ENCODE peak calls at places on chromosomes 6 and 20, in five cellular contexts. One of them, this sample, is unnamed.

GRCh38 chr20:10861086-10861485 is 187.3 kb upstream of the JAG1 start:
- DNase-seq in mesenchymal stem cell: no peak
- DNase-seq in cardiac muscle cell: peak
- DNase-seq in AG04450: peak
- DNase-seq in stomach: no peak
- DNase-seq in this sample: peak

GRCh38 chr20:45987108-45987780 is 15.2 kb upstream of the ZNF335 start:
- DNase-seq in mesenchymal stem cell: peak
- DNase-seq in cardiac muscle cell: peak
- DNase-seq in AG04450: no peak
- DNase-seq in stomach: peak
- DNase-seq in this sample: no peak

GRCh38 chr20:23326774-23327173 is 23.8 kb upstream of the NXT1 start:
- DNase-seq in mesenchymal stem cell: no peak
- DNase-seq in cardiac muscle cell: no peak
- DNase-seq in AG04450: no peak
- DNase-seq in stomach: no peak
- DNase-seq in this sample: no peak

GRCh38 chr6:3001773-3002293 is 2.1 kb downstream of the NQO2 start:
- DNase-seq in mesenchymal stem cell: peak
- DNase-seq in cardiac muscle cell: peak
- DNase-seq in AG04450: no peak
- DNase-seq in stomach: no peak
- DNase-seq in this sample: no peak

GRCh38 chr6:96897396-96898240 is at the start of gene NDUFAF4:
- DNase-seq in mesenchymal stem cell: peak
- DNase-seq in cardiac muscle cell: peak
- DNase-seq in AG04450: peak
- DNase-seq in stomach: peak
- DNase-seq in this sample: peak

GRCh38 chr20:16846011-16846410 is 97.9 kb downstream of the OTOR start:
- DNase-seq in mesenchymal stem cell: no peak
- DNase-seq in cardiac muscle cell: no peak
- DNase-seq in AG04450: no peak
- DNase-seq in stomach: no peak
- DNase-seq in this sample: peak

GRCh38 chr6:113842165-113842564 is 15.0 kb upstream of the MARCKS start:
- DNase-seq in mesenchymal stem cell: peak
- DNase-seq in cardiac muscle cell: no peak
- DNase-seq in AG04450: no peak
- DNase-seq in stomach: no peak
- DNase-seq in this sample: no peak

GRCh38 chr20:50189681-50190250 is 864 bp upstream of the CEBPB start:
- DNase-seq in mesenchymal stem cell: peak
- DNase-seq in cardiac muscle cell: peak
- DNase-seq in AG04450: no peak
- DNase-seq in stomach: peak
- DNase-seq in this sample: no peak

GRCh38 chr6:26121141-26122004 is 34.1 kb downstream of the HFE start:
- DNase-seq in mesenchymal stem cell: peak
- DNase-seq in cardiac muscle cell: no peak
- DNase-seq in AG04450: no peak
- DNase-seq in stomach: no peak
- DNase-seq in this sample: peak

GRCh38 chr6:42698217-42698616 is 24.2 kb downstream of the PRPH2 start:
- DNase-seq in mesenchymal stem cell: no peak
- DNase-seq in cardiac muscle cell: no peak
- DNase-seq in AG04450: no peak
- DNase-seq in stomach: no peak
- DNase-seq in this sample: no peak

GRCh38 chr6:100136590-100136989 is 142.6 kb upstream of the MCHR2 start:
- DNase-seq in mesenchymal stem cell: no peak
- DNase-seq in cardiac muscle cell: no peak
- DNase-seq in AG04450: no peak
- DNase-seq in stomach: no peak
- DNase-seq in this sample: no peak

GRCh38 chr6:133889557-133890301 is 816 bp downstream of the TCF21 start:
- DNase-seq in mesenchymal stem cell: peak
- DNase-seq in cardiac muscle cell: peak
- DNase-seq in AG04450: no peak
- DNase-seq in stomach: no peak
- DNase-seq in this sample: no peak

GRCh38 chr20:17594443-17594842 is 24.6 kb downstream of the DSTN start:
- DNase-seq in mesenchymal stem cell: peak
- DNase-seq in cardiac muscle cell: peak
- DNase-seq in AG04450: peak
- DNase-seq in stomach: peak
- DNase-seq in this sample: no peak

GRCh38 chr6:12113190-12113578 is 101.1 kb downstream of the HIVEP1 start:
- DNase-seq in mesenchymal stem cell: peak
- DNase-seq in cardiac muscle cell: peak
- DNase-seq in AG04450: peak
- DNase-seq in stomach: no peak
- DNase-seq in this sample: peak

GRCh38 chr6:12148317-12148801 is 136.2 kb downstream of the HIVEP1 start:
- DNase-seq in mesenchymal stem cell: peak
- DNase-seq in cardiac muscle cell: peak
- DNase-seq in AG04450: no peak
- DNase-seq in stomach: no peak
- DNase-seq in this sample: no peak

GRCh38 chr6:110493253-110493800 is 16.9 kb upstream of the SLC22A16 start:
- DNase-seq in mesenchymal stem cell: no peak
- DNase-seq in cardiac muscle cell: no peak
- DNase-seq in AG04450: no peak
- DNase-seq in stomach: no peak
- DNase-seq in this sample: no peak

GRCh38 chr6:151690303-151690702 is 117.2 kb upstream of the ESR1 start:
- DNase-seq in mesenchymal stem cell: no peak
- DNase-seq in cardiac muscle cell: peak
- DNase-seq in AG04450: no peak
- DNase-seq in stomach: no peak
- DNase-seq in this sample: no peak

GRCh38 chr20:40481743-40482458 is 207.1 kb downstream of the MAFB start:
- DNase-seq in mesenchymal stem cell: no peak
- DNase-seq in cardiac muscle cell: no peak
- DNase-seq in AG04450: no peak
- DNase-seq in stomach: no peak
- DNase-seq in this sample: no peak

GRCh38 chr6:31467151-31467550 is 30.8 kb upstream of the MICB start:
- DNase-seq in mesenchymal stem cell: no peak
- DNase-seq in cardiac muscle cell: no peak
- DNase-seq in AG04450: no peak
- DNase-seq in stomach: no peak
- DNase-seq in this sample: no peak

DNA sequence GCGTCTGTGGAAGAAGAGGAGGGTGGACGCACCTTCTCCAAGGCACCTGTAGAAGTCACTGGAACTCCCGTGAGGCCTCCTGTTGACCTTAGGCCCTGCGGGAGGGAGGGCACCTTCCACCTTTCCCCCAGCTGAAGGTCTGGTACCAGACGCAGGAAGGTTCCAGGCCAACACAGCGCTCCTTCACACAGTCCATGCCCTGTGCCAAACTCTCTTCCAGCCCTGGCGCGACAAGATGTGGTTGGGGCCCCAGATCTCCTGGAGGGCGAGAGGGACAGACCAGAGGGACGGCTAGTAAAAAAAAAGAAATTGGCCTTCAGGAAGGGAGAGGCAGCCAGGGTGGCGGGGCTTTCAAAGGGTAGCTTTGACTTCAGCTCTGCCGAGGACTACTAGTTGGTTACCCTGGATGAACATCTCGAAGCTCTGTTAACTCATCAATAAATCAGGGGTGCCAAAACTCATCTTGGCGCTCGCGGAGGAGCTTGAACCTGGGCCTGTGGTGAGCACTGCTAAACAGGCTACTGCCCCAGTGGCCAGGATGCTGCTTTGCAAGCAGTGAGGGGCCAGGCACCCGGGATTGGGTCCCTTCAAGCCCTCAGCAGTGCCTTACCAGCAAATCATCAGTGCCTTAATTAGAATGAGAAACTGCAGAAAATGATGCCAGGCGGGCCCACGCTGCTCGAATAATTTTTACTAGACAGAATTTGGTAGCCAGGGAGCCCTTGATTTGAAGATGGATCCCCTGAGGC is 14.9 kb downstream of the AARS2 start:
- DNase-seq in mesenchymal stem cell: no peak
- DNase-seq in cardiac muscle cell: no peak
- DNase-seq in AG04450: no peak
- DNase-seq in stomach: no peak
- DNase-seq in this sample: no peak
- H3K4me3 ChIP-seq in mesenchymal stem cell: peak
- H3K4me3 ChIP-seq in cardiac muscle cell: peak
- H3K4me3 ChIP-seq in AG04450: no peak
- H3K4me3 ChIP-seq in stomach: peak
- H3K4me3 ChIP-seq in this sample: no peak

DNA sequence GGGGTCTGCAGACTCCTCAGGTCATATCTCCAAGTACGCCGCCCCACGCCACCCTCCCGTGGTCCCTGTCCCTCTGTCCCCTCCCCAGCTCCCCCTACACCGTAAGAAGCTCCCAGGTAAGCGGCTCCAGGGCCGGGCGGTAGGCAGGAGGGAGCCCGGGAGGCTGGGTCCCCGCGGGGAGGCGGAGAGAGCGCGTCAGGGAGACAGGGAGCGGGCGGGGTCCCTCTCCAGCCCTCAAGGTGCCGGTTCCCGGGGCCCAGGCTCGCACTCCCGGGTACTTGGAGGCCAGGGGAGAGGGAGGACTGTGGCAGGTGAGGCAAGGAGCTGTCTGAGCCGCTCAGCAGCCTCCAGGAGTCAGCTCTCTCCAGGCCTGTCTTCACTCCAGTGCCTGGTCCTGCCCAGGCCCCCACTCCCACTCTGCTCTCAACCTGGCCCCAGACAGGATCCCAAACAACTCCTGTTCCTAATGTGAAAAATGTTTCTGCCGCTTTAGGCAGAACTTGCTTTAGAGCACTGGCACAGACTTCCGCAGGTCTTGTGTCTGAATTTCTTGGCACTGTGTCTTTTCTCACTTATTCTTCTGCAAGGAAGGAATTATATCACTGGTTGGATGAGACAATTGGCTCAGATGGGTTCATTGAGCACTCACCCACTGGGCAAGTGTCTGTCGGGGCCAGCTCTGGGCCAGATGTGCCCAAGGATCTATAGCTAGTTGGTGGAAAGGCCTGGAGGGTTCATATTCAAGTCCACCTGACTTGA is 36.6 kb downstream of the HLA-G start:
- DNase-seq in mesenchymal stem cell: no peak
- DNase-seq in cardiac muscle cell: no peak
- DNase-seq in AG04450: no peak
- DNase-seq in stomach: no peak
- DNase-seq in this sample: no peak
- H3K4me3 ChIP-seq in mesenchymal stem cell: no peak
- H3K4me3 ChIP-seq in cardiac muscle cell: no peak
- H3K4me3 ChIP-seq in AG04450: no peak
- H3K4me3 ChIP-seq in stomach: no peak
- H3K4me3 ChIP-seq in this sample: no peak

GRCh38 chr6:34052071-34052825 is 93.6 kb downstream of the GRM4 start:
- DNase-seq in mesenchymal stem cell: no peak
- DNase-seq in cardiac muscle cell: no peak
- DNase-seq in AG04450: no peak
- DNase-seq in stomach: no peak
- DNase-seq in this sample: no peak
- H3K4me3 ChIP-seq in mesenchymal stem cell: no peak
- H3K4me3 ChIP-seq in cardiac muscle cell: no peak
- H3K4me3 ChIP-seq in AG04450: no peak
- H3K4me3 ChIP-seq in stomach: no peak
- H3K4me3 ChIP-seq in this sample: no peak

GRCh38 chr20:47785900-47786762 is 850 bp upstream of the SULF2 start:
- DNase-seq in mesenchymal stem cell: peak
- DNase-seq in cardiac muscle cell: peak
- DNase-seq in AG04450: no peak
- DNase-seq in stomach: peak
- DNase-seq in this sample: peak
- H3K4me3 ChIP-seq in mesenchymal stem cell: peak
- H3K4me3 ChIP-seq in cardiac muscle cell: peak
- H3K4me3 ChIP-seq in AG04450: peak
- H3K4me3 ChIP-seq in stomach: peak
- H3K4me3 ChIP-seq in this sample: peak